ENCODE peak calls at places on chromosomes 12 and 14, in four cellular contexts. One of them, this sample, is unnamed.

GRCh38 chr12:90290980-90291975 is 582.6 kb upstream of the ATP2B1 start:
- DNase-seq in nephron progenitor cell: no peak
- DNase-seq in cardiac muscle cell: peak; percentile 60
- DNase-seq in tibial nerve: no peak
- DNase-seq in this sample: no peak

GRCh38 chr12:78698747-78699146 is 165.8 kb upstream of the SYT1 start:
- DNase-seq in cardiac muscle cell: no peak
- DNase-seq in nephron progenitor cell: no peak
- DNase-seq in tibial nerve: no peak
- DNase-seq in this sample: no peak

GRCh38 chr12:80101126-80101525 is 1.8 kb downstream of the OTOGL start:
- DNase-seq in cardiac muscle cell: no peak
- DNase-seq in nephron progenitor cell: no peak
- DNase-seq in tibial nerve: no peak
- DNase-seq in this sample: no peak

GRCh38 chr14:81087230-81087629 is 131.8 kb downstream of the TSHR start:
- DNase-seq in nephron progenitor cell: no peak
- DNase-seq in tibial nerve: no peak
- DNase-seq in cardiac muscle cell: no peak
- DNase-seq in this sample: no peak

GRCh38 chr14:101927859-101928258 is 36.5 kb upstream of the DYNC1H1 start:
- DNase-seq in cardiac muscle cell: peak; percentile 98
- DNase-seq in tibial nerve: peak; percentile 73
- DNase-seq in nephron progenitor cell: peak; percentile 29
- DNase-seq in this sample: no peak

GRCh38 chr12:53552346-53553327 is 45.4 kb upstream of the NPFF start:
- DNase-seq in tibial nerve: no peak
- DNase-seq in nephron progenitor cell: peak; percentile 7
- DNase-seq in cardiac muscle cell: no peak
- DNase-seq in this sample: no peak

GRCh38 chr12:123024819-123025391 is 44.4 kb downstream of the ARL6IP4 start:
- DNase-seq in tibial nerve: no peak
- DNase-seq in nephron progenitor cell: no peak
- DNase-seq in cardiac muscle cell: no peak
- DNase-seq in this sample: no peak

GRCh38 chr14:77284066-77284855 is 13.3 kb upstream of the NGB start:
- DNase-seq in tibial nerve: no peak
- DNase-seq in nephron progenitor cell: no peak
- DNase-seq in cardiac muscle cell: no peak
- DNase-seq in this sample: no peak

GRCh38 chr14:101665478-101666078 is 95.9 kb upstream of the PPP2R5C start:
- DNase-seq in tibial nerve: no peak
- DNase-seq in nephron progenitor cell: peak; percentile 60
- DNase-seq in cardiac muscle cell: peak; percentile 55
- DNase-seq in this sample: no peak

GRCh38 chr14:56173360-56173922 is 55.2 kb downstream of the PELI2 start:
- DNase-seq in cardiac muscle cell: no peak
- DNase-seq in nephron progenitor cell: no peak
- DNase-seq in tibial nerve: no peak
- DNase-seq in this sample: no peak

GRCh38 chr12:30989754-30990153 is 63.2 kb downstream of the TSPAN11 start:
- DNase-seq in tibial nerve: no peak
- DNase-seq in nephron progenitor cell: peak; percentile 36
- DNase-seq in cardiac muscle cell: no peak
- DNase-seq in this sample: no peak

GRCh38 chr12:45409966-45410365 is 194.1 kb downstream of the ANO6 start:
- DNase-seq in nephron progenitor cell: no peak
- DNase-seq in tibial nerve: no peak
- DNase-seq in cardiac muscle cell: peak; percentile 48
- DNase-seq in this sample: no peak

GRCh38 chr14:56304456-56304855 is 186.2 kb downstream of the PELI2 start:
- DNase-seq in nephron progenitor cell: no peak
- DNase-seq in tibial nerve: no peak
- DNase-seq in cardiac muscle cell: peak; percentile 42
- DNase-seq in this sample: no peak

GRCh38 chr12:113228394-113229028 is 7.2 kb downstream of the TPCN1 start:
- DNase-seq in tibial nerve: no peak
- DNase-seq in cardiac muscle cell: no peak
- DNase-seq in nephron progenitor cell: no peak
- DNase-seq in this sample: no peak

GRCh38 chr12:96503971-96504370 is 14.6 kb downstream of the CFAP54 start:
- DNase-seq in nephron progenitor cell: no peak
- DNase-seq in tibial nerve: no peak
- DNase-seq in cardiac muscle cell: peak; percentile 44
- DNase-seq in this sample: no peak

GRCh38 chr14:91135039-91135438 is 21.2 kb downstream of the DGLUCY start:
- DNase-seq in cardiac muscle cell: no peak
- DNase-seq in nephron progenitor cell: no peak
- DNase-seq in tibial nerve: no peak
- DNase-seq in this sample: no peak

GRCh38 chr12:32501835-32502333 is 102.5 kb downstream of the FGD4 start:
- DNase-seq in nephron progenitor cell: peak; percentile 60
- DNase-seq in tibial nerve: no peak
- DNase-seq in cardiac muscle cell: peak; percentile 92
- DNase-seq in this sample: no peak

GRCh38 chr12:120905856-120906384 is 1.8 kb upstream of the SPPL3 start:
- DNase-seq in nephron progenitor cell: no peak
- DNase-seq in cardiac muscle cell: no peak
- DNase-seq in tibial nerve: no peak
- DNase-seq in this sample: no peak

DNA sequence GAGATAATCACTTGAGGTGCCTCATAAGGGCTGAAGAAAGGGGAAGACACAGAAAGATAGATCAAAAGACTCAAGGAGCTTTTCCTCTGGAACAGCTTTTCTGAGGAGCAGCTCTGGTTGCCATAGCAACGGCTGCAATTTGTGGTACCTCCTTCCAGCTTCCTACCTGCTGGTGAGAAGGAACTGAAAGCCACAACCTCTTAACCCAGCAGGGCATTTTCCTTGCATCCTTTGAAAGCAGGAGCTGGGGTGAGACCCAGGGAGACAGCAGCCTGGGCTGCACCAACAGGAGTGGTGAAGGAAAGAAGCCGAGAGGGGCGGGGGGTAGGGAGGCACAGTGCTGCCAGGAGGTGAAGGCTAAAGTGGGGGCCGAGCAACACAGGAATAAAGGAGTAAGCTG is 129.6 kb downstream of the RPAP3 start:
- DNase-seq in cardiac muscle cell: no peak
- DNase-seq in nephron progenitor cell: peak; percentile 36
- DNase-seq in tibial nerve: no peak
- DNase-seq in this sample: no peak
- TF ChIP-seq CTCF in cardiac muscle cell: no peak
- TF ChIP-seq CTCF in nephron progenitor cell: no peak
- TF ChIP-seq CTCF in tibial nerve: no peak
- TF ChIP-seq CTCF in this sample: no peak

DNA sequence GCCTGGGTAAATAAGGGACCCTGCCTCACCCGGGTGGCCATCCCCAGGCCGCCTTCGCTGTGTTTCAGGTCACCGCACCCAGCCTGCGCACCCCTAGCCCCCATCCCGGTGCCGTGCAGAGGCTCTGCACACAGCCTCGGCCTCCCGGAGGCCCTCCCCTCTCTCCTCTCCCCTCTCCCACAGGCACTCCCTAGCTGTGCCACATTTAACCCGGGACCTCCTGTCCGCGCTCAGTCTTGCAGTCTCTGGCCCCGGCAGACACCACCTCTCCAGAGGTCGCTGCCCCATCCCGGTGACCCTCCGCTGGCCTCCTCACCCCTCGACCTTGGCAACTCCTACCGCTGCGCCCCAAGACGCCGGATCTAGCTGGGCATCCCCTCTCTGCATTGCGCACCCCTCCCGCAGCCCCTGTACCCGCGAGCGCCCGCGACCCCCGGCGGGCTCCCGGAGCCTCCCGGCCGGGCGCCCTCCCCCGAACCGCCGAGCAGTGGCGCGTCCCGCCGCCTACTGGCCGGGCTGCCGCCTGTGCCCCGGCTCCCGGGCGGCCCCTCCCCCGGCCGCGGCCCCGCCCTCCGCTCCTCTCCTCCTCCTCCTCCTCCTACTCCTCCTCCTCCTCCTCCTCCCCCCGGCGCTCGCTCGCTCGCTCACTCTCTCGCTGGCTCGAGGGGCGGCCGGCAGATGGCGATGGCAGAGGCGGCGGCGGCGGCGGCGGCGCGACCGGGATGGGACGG is 120.7 kb downstream of the AACS start:
- DNase-seq in cardiac muscle cell: peak; percentile 82
- DNase-seq in nephron progenitor cell: peak; percentile 92
- DNase-seq in tibial nerve: no peak
- DNase-seq in this sample: peak; percentile 45
- TF ChIP-seq CTCF in cardiac muscle cell: peak; percentile 20
- TF ChIP-seq CTCF in nephron progenitor cell: no peak
- TF ChIP-seq CTCF in tibial nerve: peak; percentile 75
- TF ChIP-seq CTCF in this sample: peak; percentile 24

DNA sequence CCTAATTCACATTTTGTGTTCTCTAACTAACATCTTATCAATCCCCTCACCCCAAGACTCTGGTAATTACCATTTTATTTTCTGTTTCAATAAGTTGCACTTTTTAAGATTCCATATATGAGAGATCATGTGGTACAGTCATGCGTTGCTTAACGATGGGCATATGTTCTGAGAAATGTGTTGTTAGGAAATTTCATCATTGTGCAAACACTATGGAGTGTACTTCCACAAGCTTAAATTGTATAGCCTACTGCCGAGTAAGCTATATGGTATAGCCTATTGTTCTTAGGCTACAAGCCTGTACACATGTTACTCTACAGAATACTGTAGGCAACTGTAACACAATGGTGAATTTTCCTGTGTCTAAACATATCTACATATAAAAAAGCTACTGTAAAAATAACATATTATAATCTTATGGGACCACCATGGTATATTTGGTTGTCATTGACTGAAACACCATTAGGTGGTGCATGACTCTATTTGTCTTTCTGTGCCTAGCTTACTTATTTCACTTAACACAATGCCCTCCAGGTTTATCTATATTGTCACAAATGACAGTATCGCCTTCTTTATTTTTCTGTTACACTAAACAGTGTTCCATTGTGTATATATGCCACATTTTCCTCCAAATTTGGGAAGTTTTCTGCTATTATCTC is 473.4 kb upstream of the LMO3 start:
- DNase-seq in cardiac muscle cell: no peak
- DNase-seq in nephron progenitor cell: no peak
- DNase-seq in tibial nerve: no peak
- DNase-seq in this sample: no peak
- TF ChIP-seq CTCF in cardiac muscle cell: no peak
- TF ChIP-seq CTCF in nephron progenitor cell: peak; percentile 28
- TF ChIP-seq CTCF in tibial nerve: no peak
- TF ChIP-seq CTCF in this sample: no peak

GRCh38 chr14:36646664-36647416 is 14.8 kb upstream of the PAX9 start:
- DNase-seq in cardiac muscle cell: no peak
- DNase-seq in tibial nerve: no peak
- DNase-seq in nephron progenitor cell: peak; percentile 67
- DNase-seq in this sample: no peak
- TF ChIP-seq CTCF in cardiac muscle cell: no peak
- TF ChIP-seq CTCF in tibial nerve: peak; percentile 55
- TF ChIP-seq CTCF in nephron progenitor cell: no peak
- TF ChIP-seq CTCF in this sample: no peak

DNA sequence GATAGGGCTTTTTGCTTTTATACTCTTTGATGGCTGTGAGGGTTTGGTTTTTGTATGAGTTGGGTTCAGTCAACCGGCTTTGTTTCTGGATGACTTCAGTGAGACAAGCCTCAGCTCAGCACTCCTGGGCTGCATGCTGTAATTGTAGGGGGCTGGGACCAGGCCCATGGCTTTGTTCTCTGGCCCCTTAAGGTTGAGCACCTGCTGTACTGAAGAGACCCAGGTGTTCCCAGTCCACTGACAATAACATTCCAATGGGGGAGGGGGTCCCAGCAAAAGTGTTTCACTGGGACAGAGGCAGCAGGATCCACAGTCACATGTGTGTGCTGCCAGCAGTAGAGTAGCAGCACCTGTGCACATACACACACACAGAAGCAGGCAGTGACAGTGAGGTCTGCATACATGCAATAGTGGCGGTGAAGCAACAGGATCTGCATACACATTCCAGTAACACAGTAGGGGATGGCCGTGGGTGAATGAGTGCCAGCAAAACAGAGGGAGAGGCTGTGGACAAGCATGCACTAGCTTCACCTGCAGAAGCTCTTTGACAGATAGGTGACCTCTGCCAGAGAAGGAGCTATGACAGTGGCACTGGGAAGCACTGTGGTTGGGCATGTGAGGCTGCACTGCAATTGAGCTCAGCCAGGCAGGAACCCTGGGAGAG is 240.4 kb downstream of the ASCL1 start:
- DNase-seq in cardiac muscle cell: no peak
- DNase-seq in nephron progenitor cell: no peak
- DNase-seq in tibial nerve: no peak
- DNase-seq in this sample: no peak
- TF ChIP-seq CTCF in cardiac muscle cell: no peak
- TF ChIP-seq CTCF in nephron progenitor cell: no peak
- TF ChIP-seq CTCF in tibial nerve: no peak
- TF ChIP-seq CTCF in this sample: no peak

GRCh38 chr14:68233385-68233784 is 413.8 kb downstream of the RAD51B start:
- DNase-seq in tibial nerve: no peak
- DNase-seq in cardiac muscle cell: no peak
- DNase-seq in nephron progenitor cell: no peak
- DNase-seq in this sample: no peak

GRCh38 chr14:68230941-68231717 is 411.6 kb downstream of the RAD51B start:
- DNase-seq in tibial nerve: no peak
- DNase-seq in nephron progenitor cell: no peak
- DNase-seq in cardiac muscle cell: peak; percentile 46
- DNase-seq in this sample: no peak

GRCh38 chr14:68232643-68233055 is 413.1 kb downstream of the RAD51B start:
- DNase-seq in nephron progenitor cell: no peak
- DNase-seq in cardiac muscle cell: peak; percentile 99
- DNase-seq in tibial nerve: no peak
- DNase-seq in this sample: no peak

GRCh38 chr14:68234101-68234905 is 414.7 kb downstream of the RAD51B start:
- DNase-seq in cardiac muscle cell: no peak
- DNase-seq in tibial nerve: no peak
- DNase-seq in nephron progenitor cell: no peak
- DNase-seq in this sample: no peak

GRCh38 chr14:68231832-68232642 is 412.5 kb downstream of the RAD51B start:
- DNase-seq in nephron progenitor cell: no peak
- DNase-seq in cardiac muscle cell: peak; percentile 48
- DNase-seq in tibial nerve: no peak
- DNase-seq in this sample: no peak
- TF ChIP-seq CTCF in nephron progenitor cell: no peak
- TF ChIP-seq CTCF in cardiac muscle cell: no peak
- TF ChIP-seq CTCF in tibial nerve: no peak
- TF ChIP-seq CTCF in this sample: no peak